ENCODE peak calls at places on chromosomes 1 and 21, in eight cellular contexts. One of them, this sample, is unnamed.
A peak's percentile ranks its signal among the peaks of the same experiment; 100 is the strongest.

GRCh38 chr21:42578034-42578433 is 64.4 kb downstream of the SLC37A1 start:
- DNase-seq in GM12892: no peak
- DNase-seq in nephron progenitor cell: no peak
- DNase-seq in HFFc6: no peak
- DNase-seq in GM10248: no peak
- DNase-seq in anterior cingulate cortex: no peak
- DNase-seq in ACHN: no peak
- DNase-seq in HCEC 1CT: no peak
- DNase-seq in this sample: no peak

GRCh38 chr1:217478450-217478849 is 152.4 kb downstream of the GPATCH2 start:
- DNase-seq in GM12892: no peak
- DNase-seq in HFFc6: no peak
- DNase-seq in nephron progenitor cell: no peak
- DNase-seq in GM10248: no peak
- DNase-seq in ACHN: no peak
- DNase-seq in anterior cingulate cortex: no peak
- DNase-seq in HCEC 1CT: no peak
- DNase-seq in this sample: no peak

GRCh38 chr1:196309386-196309785 is 298.9 kb downstream of the KCNT2 start:
- DNase-seq in anterior cingulate cortex: no peak
- DNase-seq in GM12892: no peak
- DNase-seq in HCEC 1CT: peak; percentile 43
- DNase-seq in ACHN: peak; percentile 52
- DNase-seq in nephron progenitor cell: no peak
- DNase-seq in GM10248: no peak
- DNase-seq in HFFc6: peak; percentile 43
- DNase-seq in this sample: peak; percentile 75

GRCh38 chr1:114703242-114703641 is 7.9 kb upstream of the AMPD1 start:
- DNase-seq in anterior cingulate cortex: no peak
- DNase-seq in HCEC 1CT: no peak
- DNase-seq in HFFc6: no peak
- DNase-seq in GM10248: no peak
- DNase-seq in GM12892: no peak
- DNase-seq in ACHN: no peak
- DNase-seq in nephron progenitor cell: no peak
- DNase-seq in this sample: peak; percentile 82

GRCh38 chr1:56496861-56497772 is 82.2 kb downstream of the PLPP3 start:
- DNase-seq in HFFc6: no peak
- DNase-seq in nephron progenitor cell: no peak
- DNase-seq in ACHN: no peak
- DNase-seq in GM10248: no peak
- DNase-seq in HCEC 1CT: no peak
- DNase-seq in anterior cingulate cortex: no peak
- DNase-seq in GM12892: no peak
- DNase-seq in this sample: no peak

GRCh38 chr1:63877816-63878215 is 104.0 kb downstream of the ROR1 start:
- DNase-seq in GM10248: no peak
- DNase-seq in anterior cingulate cortex: no peak
- DNase-seq in HCEC 1CT: peak; percentile 73
- DNase-seq in nephron progenitor cell: no peak
- DNase-seq in ACHN: peak; percentile 87
- DNase-seq in HFFc6: peak; percentile 59
- DNase-seq in GM12892: no peak
- DNase-seq in this sample: no peak

GRCh38 chr1:179247923-179248322 is 18.4 kb upstream of the ABL2 start:
- DNase-seq in anterior cingulate cortex: no peak
- DNase-seq in HFFc6: no peak
- DNase-seq in ACHN: no peak
- DNase-seq in GM12892: no peak
- DNase-seq in GM10248: no peak
- DNase-seq in HCEC 1CT: no peak
- DNase-seq in nephron progenitor cell: no peak
- DNase-seq in this sample: no peak

GRCh38 chr1:31605908-31606427 is 11.5 kb upstream of the HCRTR1 start:
- DNase-seq in GM12892: peak; percentile 63
- DNase-seq in ACHN: no peak
- DNase-seq in anterior cingulate cortex: no peak
- DNase-seq in HCEC 1CT: peak; percentile 83
- DNase-seq in HFFc6: peak; percentile 66
- DNase-seq in GM10248: peak; percentile 87
- DNase-seq in nephron progenitor cell: no peak
- DNase-seq in this sample: peak; percentile 74

GRCh38 chr1:41671116-41671755 is 186.8 kb upstream of the EDN2 start:
- DNase-seq in HFFc6: no peak
- DNase-seq in GM12892: no peak
- DNase-seq in HCEC 1CT: no peak
- DNase-seq in anterior cingulate cortex: no peak
- DNase-seq in ACHN: no peak
- DNase-seq in GM10248: no peak
- DNase-seq in nephron progenitor cell: no peak
- DNase-seq in this sample: no peak

GRCh38 chr1:180288894-180289293 is 58.8 kb downstream of the LHX4 start:
- DNase-seq in ACHN: no peak
- DNase-seq in GM10248: no peak
- DNase-seq in nephron progenitor cell: no peak
- DNase-seq in anterior cingulate cortex: no peak
- DNase-seq in HCEC 1CT: no peak
- DNase-seq in GM12892: no peak
- DNase-seq in HFFc6: no peak
- DNase-seq in this sample: no peak

GRCh38 chr21:42663860-42664535 is 10.6 kb downstream of the PDE9A start:
- DNase-seq in GM12892: no peak
- DNase-seq in anterior cingulate cortex: no peak
- DNase-seq in HFFc6: no peak
- DNase-seq in HCEC 1CT: no peak
- DNase-seq in ACHN: no peak
- DNase-seq in GM10248: no peak
- DNase-seq in nephron progenitor cell: no peak
- DNase-seq in this sample: no peak

GRCh38 chr21:34807881-34808568 is 139.2 kb downstream of the CLIC6 start:
- DNase-seq in GM10248: peak; percentile 33
- DNase-seq in nephron progenitor cell: no peak
- DNase-seq in anterior cingulate cortex: no peak
- DNase-seq in HFFc6: peak; percentile 95
- DNase-seq in HCEC 1CT: peak; percentile 95
- DNase-seq in ACHN: peak; percentile 85
- DNase-seq in GM12892: no peak
- DNase-seq in this sample: no peak

GRCh38 chr21:16241021-16241420 is 511.2 kb downstream of the USP25 start:
- DNase-seq in nephron progenitor cell: no peak
- DNase-seq in GM10248: no peak
- DNase-seq in anterior cingulate cortex: no peak
- DNase-seq in HFFc6: no peak
- DNase-seq in ACHN: no peak
- DNase-seq in GM12892: no peak
- DNase-seq in HCEC 1CT: peak; percentile 1
- DNase-seq in this sample: no peak

GRCh38 chr1:209354111-209354839 is 229.2 kb upstream of the CAMK1G start:
- DNase-seq in GM12892: peak; percentile 32
- DNase-seq in HCEC 1CT: peak; percentile 87
- DNase-seq in anterior cingulate cortex: peak; percentile 62
- DNase-seq in GM10248: peak; percentile 69
- DNase-seq in ACHN: peak; percentile 83
- DNase-seq in HFFc6: peak; percentile 84
- DNase-seq in nephron progenitor cell: peak; percentile 78
- DNase-seq in this sample: peak; percentile 89